ENCODE peak calls at places on chromosomes 13 and 19, in ten cellular contexts. K is right lobe of liver, B is HCT116, E is suprapubic skin, J is tibial nerve, D is lower leg skin, Y is transverse colon, T is A549, R is H54, C is breast epithelium. L is an unnamed sample.

GRCh38 chr13:49183672-49184315 is 36.3 kb upstream of the MLNR start:
- DNase-seq in J (no peak), C (no peak), B (no peak), R (no peak), D (no peak), E (no peak), Y (no peak), T (no peak), K (no peak), L (no peak)

GRCh38 chr13:66468656-66469055 is 761.5 kb downstream of the PCDH9 start:
- DNase-seq in K (no peak), C (no peak), E (no peak), R (no peak), T (no peak), D (no peak), J (no peak), B (no peak), Y (no peak), L (no peak)

GRCh38 chr19:55525289-55526101 is 11.4 kb downstream of the SBK2 start:
- DNase-seq in K (no peak), E (no peak), D (no peak), Y (no peak), J (no peak), R (no peak), B (no peak), C (no peak), T (no peak), L (no peak)

GRCh38 chr19:57664269-57665127 is 4.2 kb upstream of the ZSCAN4 start:
- DNase-seq in Y (peak), J (no peak), B (no peak), D (no peak), R (peak), E (no peak), K (peak), C (no peak), T (peak), L (peak)

GRCh38 chr13:86909318-86909717 is 761.9 kb upstream of the SLITRK5 start:
- DNase-seq in D (no peak), C (no peak), R (no peak), J (no peak), B (no peak), K (no peak), Y (peak), T (no peak), E (no peak), L (no peak)

GRCh38 chr13:40272776-40273139 is 393.7 kb downstream of the FOXO1 start:
- DNase-seq in R (no peak), T (no peak), C (no peak), J (no peak), B (no peak), K (no peak), Y (no peak), E (no peak), D (no peak), L (no peak)

GRCh38 chr19:55426042-55426441 is 17.1 kb downstream of the SHISA7 start:
- DNase-seq in J (no peak), K (no peak), D (no peak), B (no peak), E (no peak), C (no peak), Y (no peak), R (no peak), T (no peak), L (no peak)

GRCh38 chr13:76296751-76297150 is 589.5 kb downstream of the KCTD12 start:
- DNase-seq in Y (no peak), C (no peak), T (no peak), J (no peak), E (no peak), K (no peak), R (no peak), D (no peak), B (no peak), L (no peak)

GRCh38 chr13:20258208-20258962 is 26.3 kb upstream of the GJB6 start:
- DNase-seq in D (no peak), E (no peak), J (peak), C (no peak), Y (no peak), B (no peak), R (no peak), K (no peak), T (peak), L (no peak)

DNA sequence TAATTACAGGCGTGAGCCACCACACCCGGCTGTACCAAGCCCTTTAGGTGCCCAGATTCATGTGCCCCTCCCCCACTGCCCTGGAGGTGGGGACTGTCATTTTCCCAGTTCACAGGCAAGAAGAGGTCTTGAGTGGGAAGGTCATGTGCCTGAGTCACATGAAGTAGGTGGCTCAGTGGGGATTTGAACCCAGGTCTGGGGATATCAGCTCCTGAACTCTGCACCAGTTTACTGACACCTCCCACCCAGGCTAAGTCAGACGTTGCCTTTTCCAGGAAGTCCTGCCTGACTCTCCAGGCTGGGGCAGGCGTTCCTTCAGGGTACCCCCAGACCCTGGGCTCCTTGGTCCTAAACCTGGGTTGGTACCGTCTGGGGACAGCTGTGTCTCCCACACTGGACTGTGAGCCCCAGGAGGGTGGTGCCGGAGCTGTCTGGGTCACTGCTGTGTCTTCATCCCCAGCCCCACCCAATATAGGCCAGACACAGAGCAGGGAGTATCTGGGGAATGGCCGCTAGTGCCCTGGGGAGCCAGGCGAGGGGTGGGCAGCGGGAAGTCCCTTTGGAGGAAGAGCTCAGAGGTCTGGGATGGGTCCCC is 8.6 kb downstream of the VASP start:
- DNase-seq in K (peak), R (no peak), C (no peak), J (no peak), Y (peak), T (no peak), D (no peak), B (no peak), E (no peak), L (no peak)
- TF ChIP-seq POLR2A in K (no peak), R (no peak), C (no peak), J (no peak), Y (peak), T (no peak), D (no peak), B (no peak), E (no peak), L (no peak)

GRCh38 chr13:111401755-111402154 is 81.3 kb downstream of the TEX29 start:
- DNase-seq in D (no peak), Y (no peak), K (no peak), R (no peak), C (no peak), E (no peak), J (no peak), T (no peak), B (no peak), L (no peak)
- TF ChIP-seq POLR2A in D (no peak), Y (no peak), K (no peak), R (no peak), C (no peak), E (no peak), J (no peak), T (no peak), B (no peak), L (no peak)

DNA sequence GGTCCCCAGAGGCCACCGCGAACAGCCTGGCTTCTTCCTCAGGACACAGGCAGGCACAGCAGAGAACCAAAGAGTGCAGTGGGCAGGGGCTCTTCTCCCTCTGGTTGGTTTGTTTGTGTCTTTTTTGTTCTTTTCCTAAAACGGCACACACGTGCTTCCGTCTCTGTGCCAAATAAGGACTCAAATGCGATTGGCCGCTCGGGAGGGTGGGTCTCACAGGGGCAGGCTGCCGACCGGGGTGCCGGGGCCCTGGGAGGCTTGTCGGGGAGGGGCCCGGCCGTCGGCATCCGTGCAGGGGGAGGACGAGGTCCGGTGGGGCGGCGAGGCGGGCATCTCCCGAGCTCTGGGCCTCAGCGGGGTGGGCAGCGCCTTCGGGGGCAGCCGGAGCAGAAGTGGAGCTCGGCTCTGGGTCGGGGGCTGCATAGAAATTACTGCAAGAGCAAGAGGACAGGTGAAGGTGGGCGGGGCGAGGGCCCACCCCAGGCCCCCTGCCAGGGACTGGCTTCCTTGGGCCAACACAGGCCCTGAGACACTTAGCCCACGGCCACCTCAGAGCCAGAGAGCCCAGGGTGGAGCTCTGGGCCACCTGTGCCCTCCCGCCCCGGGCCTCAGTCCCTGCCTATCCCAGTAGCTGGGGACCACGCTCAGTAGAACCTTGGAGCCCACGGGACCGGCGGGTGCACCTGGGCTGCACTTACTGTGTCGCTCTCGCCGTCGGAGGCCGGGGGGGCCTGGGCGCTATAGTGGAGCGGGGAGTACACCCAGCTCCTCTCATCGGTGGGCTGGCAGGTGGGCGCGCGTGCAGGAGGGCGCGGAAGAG is 6.4 kb upstream of the CACTIN start:
- DNase-seq in D (no peak), K (no peak), R (no peak), B (no peak), Y (no peak), J (no peak), T (no peak), C (no peak), E (no peak), L (no peak)
- TF ChIP-seq POLR2A in D (no peak), K (no peak), R (no peak), B (no peak), Y (no peak), J (no peak), T (no peak), C (no peak), E (no peak), L (no peak)

DNA sequence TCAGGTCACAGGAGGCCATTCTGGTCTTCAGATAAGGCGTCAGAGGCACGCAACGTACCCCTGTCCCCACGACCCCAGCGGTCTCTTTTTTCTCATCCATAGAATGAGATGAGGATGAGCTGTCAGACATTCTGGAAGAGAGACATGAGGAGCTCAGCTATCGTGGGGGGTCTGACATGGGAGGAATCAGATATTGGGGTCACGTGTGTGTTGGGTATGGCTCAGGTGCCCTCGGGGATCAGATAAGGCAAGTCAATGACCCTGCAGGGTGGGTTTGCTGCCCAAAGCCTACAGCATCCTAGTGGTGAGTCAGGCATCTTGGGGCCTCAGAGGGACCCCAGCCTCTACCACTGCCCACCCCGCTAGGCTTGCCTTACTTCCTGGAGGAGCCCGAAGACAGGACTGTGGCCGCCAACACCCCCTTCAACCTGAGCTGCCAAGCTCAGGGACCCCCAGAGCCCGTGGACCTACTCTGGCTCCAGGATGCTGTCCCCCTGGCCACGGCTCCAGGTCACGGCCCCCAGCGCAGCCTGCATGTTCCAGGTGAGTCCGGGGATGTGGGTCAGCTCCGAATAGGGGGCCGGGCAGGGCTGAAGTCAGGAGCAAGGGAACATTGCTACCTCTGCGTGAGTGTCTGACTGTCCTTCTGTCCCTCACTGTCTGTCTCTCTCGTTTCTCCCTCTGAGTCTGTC is 2.6 kb downstream of the AXL start:
- DNase-seq in B (no peak), J (no peak), K (no peak), C (no peak), R (no peak), T (no peak), D (no peak), Y (no peak), E (no peak), L (no peak)
- TF ChIP-seq POLR2A in B (no peak), J (no peak), K (no peak), C (no peak), R (no peak), T (no peak), D (no peak), Y (no peak), E (no peak), L (no peak)

DNA sequence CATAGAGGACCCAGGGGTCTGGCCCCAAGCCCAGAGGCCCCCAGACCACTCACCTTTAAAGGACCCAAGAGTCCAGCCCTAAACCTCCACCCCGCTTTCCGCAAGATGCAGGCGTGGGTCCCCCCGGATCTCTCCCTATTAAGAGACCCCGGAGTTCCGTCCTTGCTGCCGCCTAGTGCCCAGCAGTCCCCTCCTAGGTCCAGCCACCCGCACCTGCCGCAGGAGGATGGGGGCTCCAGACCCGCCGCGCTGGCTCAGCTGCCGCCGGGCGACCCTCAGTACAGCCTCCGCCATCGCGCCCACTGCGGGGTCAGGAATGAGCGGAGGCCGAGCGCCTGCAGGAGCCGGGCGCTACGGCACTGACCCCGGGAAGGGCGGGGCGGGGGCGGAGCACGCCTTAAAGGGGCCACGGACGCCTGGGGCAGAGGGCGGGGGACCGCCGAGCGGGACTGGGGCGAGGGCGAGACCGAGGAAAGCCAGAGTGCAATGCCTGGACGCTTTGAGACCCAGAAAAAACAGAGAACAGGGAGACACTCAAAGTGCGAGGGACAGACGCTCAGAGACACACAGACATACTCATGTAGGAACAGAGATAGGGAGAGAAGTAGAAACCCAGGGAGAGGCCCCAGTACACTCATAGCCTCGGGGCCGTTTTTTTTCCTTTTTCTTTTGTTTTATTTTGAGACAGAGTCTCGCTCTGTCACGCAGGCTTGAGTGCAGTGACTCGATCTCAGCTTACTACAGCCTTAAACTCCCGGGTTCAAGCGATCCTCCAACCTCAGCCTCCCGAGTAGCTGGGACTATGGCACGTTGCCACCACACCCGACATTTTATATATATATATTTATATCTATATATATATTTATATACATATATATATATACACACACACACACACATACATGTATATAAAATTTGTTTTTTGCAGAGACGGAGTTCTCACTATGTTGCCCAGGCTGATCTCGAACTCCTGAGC is at the start of gene ETHE1:
- DNase-seq in C (peak), Y (peak), E (peak), R (peak), D (peak), K (peak), B (no peak), J (peak), T (peak), L (peak)
- TF ChIP-seq POLR2A in C (peak), Y (peak), E (peak), R (peak), D (no peak), K (peak), B (peak), J (no peak), T (peak), L (peak)

L was measured in erythroblast.